ENCODE peak calls at places on chromosomes 16 and 17, in ten cellular contexts. F, N, A, Q, Y, G, L, E, K and X are unnamed samples.
A peak's percentile ranks its signal among the peaks of the same experiment; 100 is the strongest.

GRCh38 chr17:45918241-45918745 is 23.9 kb downstream of the MAPT start:
- DNase-seq in E (no peak), G (no peak), K (no peak), F (no peak), L (no peak), Y (no peak), N (no peak), A (no peak), Q (no peak), X (no peak)

GRCh38 chr16:1049976-1050247 is 22.6 kb upstream of the SSTR5 start:
- DNase-seq in N (no peak), K (no peak), Q (no peak), A (no peak), Y (no peak), E (no peak), F (no peak), L (no peak), G (no peak), X (no peak)

GRCh38 chr17:80432961-80433550 is 18.1 kb downstream of the ENDOV start:
- DNase-seq in N (no peak), E (no peak), G (no peak), F (no peak), L (no peak), Y (no peak), A (no peak), Q (no peak), K (no peak), X (no peak)

GRCh38 chr16:23700509-23700908 is 12.5 kb downstream of the ERN2 start:
- DNase-seq in A (no peak), G (no peak), Q (no peak), E (no peak), L (no peak), F (no peak), Y (no peak), N (no peak), K (no peak), X (no peak)

GRCh38 chr17:49997256-49997735 is 2.3 kb upstream of the DLX3 start:
- DNase-seq in Q (no peak), L (no peak), F (no peak), G (no peak), Y (peak; percentile 42), A (no peak), N (no peak), E (no peak), K (no peak), X (no peak)

GRCh38 chr17:21211825-21212479 is 2.0 kb downstream of the TMEM11 start:
- DNase-seq in E (no peak), Q (no peak), N (no peak), F (no peak), L (no peak), A (no peak), K (no peak), Y (no peak), G (no peak), X (no peak)

GRCh38 chr16:57004387-57005250 is 15.3 kb downstream of the NLRC5 start:
- DNase-seq in L (no peak), G (no peak), F (no peak), E (peak; percentile 32), Y (no peak), N (no peak), A (no peak), Q (no peak), K (peak; percentile 66), X (no peak)

GRCh38 chr16:3641801-3642396 is 12.6 kb upstream of the DNASE1 start:
- DNase-seq in Q (no peak), E (peak; percentile 17), Y (no peak), L (no peak), F (no peak), N (no peak), K (no peak), G (no peak), A (no peak), X (no peak)

GRCh38 chr17:3978421-3979275 is 14.4 kb upstream of the ATP2A3 start:
- DNase-seq in Y (peak; percentile 64), K (no peak), L (peak; percentile 63), Q (no peak), E (no peak), G (no peak), F (peak; percentile 31), N (peak; percentile 53), A (no peak), X (no peak)

GRCh38 chr17:27647755-27648154 is 16.8 kb downstream of the LGALS9 start:
- DNase-seq in G (no peak), Q (no peak), L (no peak), E (no peak), Y (no peak), K (no peak), A (no peak), N (no peak), F (no peak), X (no peak)

GRCh38 chr17:36722121-36722902 is 120.9 kb downstream of the MRM1 start:
- DNase-seq in G (peak; percentile 52), F (peak; percentile 80), E (peak; percentile 89), A (peak; percentile 88), Q (peak; percentile 75), K (peak; percentile 89), L (peak; percentile 65), N (no peak), Y (no peak), X (peak; percentile 70)

GRCh38 chr17:80520810-80521209 is 23.8 kb upstream of the RPTOR start:
- DNase-seq in L (no peak), G (no peak), E (no peak), N (no peak), Y (no peak), Q (no peak), K (no peak), F (no peak), A (no peak), X (no peak)

GRCh38 chr17:37028040-37028439 is 79.3 kb downstream of the AATF start:
- DNase-seq in L (no peak), N (no peak), A (no peak), F (no peak), Y (no peak), G (no peak), Q (no peak), E (no peak), K (no peak), X (no peak)

GRCh38 chr16:89540557-89540956 is 19.9 kb upstream of the RPL13 start:
- DNase-seq in N (no peak), F (no peak), Y (no peak), A (no peak), K (no peak), Q (no peak), G (no peak), E (no peak), L (no peak), X (no peak)

GRCh38 chr16:27367463-27368357 is 34.3 kb upstream of the IL21R start:
- DNase-seq in G (peak; percentile 92), A (peak; percentile 91), L (peak; percentile 82), E (peak; percentile 88), N (peak; percentile 82), F (peak; percentile 22), Q (peak; percentile 92), Y (peak; percentile 78), K (peak; percentile 82), X (peak; percentile 77)

GRCh38 chr17:76951375-76951905 is 83.2 kb downstream of the MGAT5B start:
- DNase-seq in E (no peak), G (no peak), F (no peak), Q (no peak), N (no peak), A (no peak), Y (no peak), K (no peak), L (no peak), X (no peak)

GRCh38 chr16:66196770-66197169 is 169.7 kb upstream of the CDH5 start:
- DNase-seq in L (no peak), F (no peak), Q (no peak), K (no peak), A (no peak), G (no peak), N (no peak), E (no peak), Y (no peak), X (no peak)

GRCh38 chr17:49498037-49498615 is 3.0 kb downstream of the NGFR start:
- DNase-seq in A (no peak), Q (no peak), N (no peak), E (no peak), Y (no peak), F (no peak), G (no peak), K (no peak), L (no peak), X (no peak)

GRCh38 chr16:51453296-51453695 is 302.2 kb upstream of the SALL1 start:
- DNase-seq in Y (no peak), A (no peak), F (no peak), E (no peak), L (no peak), K (no peak), Q (no peak), G (no peak), N (no peak), X (no peak)

GRCh38 chr17:79633937-79634813 is 23.3 kb upstream of the RBFOX3 start:
- DNase-seq in F (no peak), L (no peak), E (peak; percentile 9), Q (no peak), N (no peak), Y (no peak), A (peak; percentile 25), K (no peak), G (no peak), X (no peak)

GRCh38 chr16:11076259-11077018 is 132.1 kb downstream of the CLEC16A start:
- DNase-seq in A (peak; percentile 87), E (peak; percentile 74), G (no peak), Y (no peak), L (no peak), Q (peak; percentile 89), F (no peak), N (no peak), K (no peak), X (no peak)

GRCh38 chr16:4911831-4912422 is 25.0 kb downstream of the PPL start:
- DNase-seq in N (peak; percentile 44), K (no peak), F (no peak), Q (no peak), L (peak; percentile 60), Y (no peak), G (no peak), E (no peak), A (no peak), X (no peak)

GRCh38 chr17:17363638-17364337 is 60.6 kb downstream of the NT5M start:
- DNase-seq in N (no peak), K (no peak), G (no peak), A (no peak), Y (no peak), E (no peak), L (no peak), Q (no peak), F (peak; percentile 47), X (peak; percentile 72)

GRCh38 chr16:80610489-80611156 is 69.8 kb downstream of the DYNLRB2 start:
- DNase-seq in L (no peak), E (no peak), A (no peak), G (no peak), K (no peak), F (no peak), Q (no peak), N (no peak), Y (no peak), X (no peak)

GRCh38 chr16:5496013-5496412 is 398.4 kb upstream of the EEF2KMT start:
- DNase-seq in E (no peak), F (no peak), A (no peak), N (no peak), L (no peak), Q (no peak), G (no peak), Y (no peak), K (no peak), X (no peak)

GRCh38 chr16:4700380-4700996 is 7.1 kb downstream of the NUDT16L1 start:
- DNase-seq in A (peak; percentile 56), F (no peak), Q (no peak), N (no peak), G (no peak), K (no peak), Y (no peak), L (no peak), E (peak; percentile 41), X (no peak)

GRCh38 chr16:929674-930073 is 41.1 kb downstream of the LMF1 start:
- DNase-seq in N (no peak), E (no peak), Q (no peak), G (no peak), Y (no peak), A (no peak), F (no peak), L (no peak), K (no peak), X (no peak)

GRCh38 chr16:48833461-48833860 is 223.5 kb upstream of the N4BP1 start:
- DNase-seq in F (no peak), K (no peak), Q (no peak), G (no peak), A (no peak), L (no peak), E (no peak), N (no peak), Y (no peak), X (no peak)